ENCODE peak calls at places on chromosomes 5 and 9, in eight cellular contexts. F is right atrium auricular region, L is neuronal stem cell, N is fibroblast of lung, V is GM12878, W is heart right ventricle, S is BE2C, G is pancreas. C is an unnamed sample. For H3K9me3, the result is how much of the 10 kb centered on the place peaks cover.

GRCh38 chr9:97324954-97325353 is 17.5 kb downstream of the CCDC180 start:
- DNase-seq in F (no peak), L (no peak), N (no peak), V (no peak), W (no peak), S (no peak), G (no peak), C (no peak)

GRCh38 chr5:107516452-107517184 is 154.1 kb downstream of the EFNA5 start:
- DNase-seq in F (no peak), L (no peak), N (no peak), V (no peak), W (no peak), S (no peak), G (no peak), C (no peak)

GRCh38 chr5:148799737-148800527 is 26.5 kb upstream of the ADRB2 start:
- DNase-seq in F (no peak), L (no peak), N (no peak), V (no peak), W (no peak), S (no peak), G (no peak), C (no peak)

GRCh38 chr5:90201923-90202322 is 207.6 kb downstream of the CETN3 start:
- DNase-seq in F (no peak), L (no peak), N (peak), V (no peak), W (no peak), S (no peak), G (no peak), C (no peak)

GRCh38 chr5:88748670-88749069 is 134.3 kb downstream of the MEF2C start:
- DNase-seq in F (no peak), L (no peak), N (no peak), V (no peak), W (no peak), S (no peak), G (no peak), C (no peak)

GRCh38 chr5:135195267-135195603 is 161.2 kb upstream of the PITX1 start:
- DNase-seq in F (no peak), L (no peak), N (peak), V (no peak), W (no peak), S (no peak), G (no peak), C (no peak)

GRCh38 chr9:126395439-126396212 is 69.0 kb downstream of the MVB12B start:
- DNase-seq in F (no peak), L (no peak), N (peak), V (no peak), W (no peak), S (no peak), G (no peak), C (no peak)

GRCh38 chr9:115649991-115650472 is 503.6 kb upstream of the PAPPA start:
- DNase-seq in F (peak), L (no peak), N (peak), V (no peak), W (peak), S (no peak), G (no peak), C (no peak)

GRCh38 chr9:31359071-31359470 is 1025.4 kb upstream of the ACO1 start:
- DNase-seq in F (no peak), L (no peak), N (no peak), V (no peak), W (no peak), S (no peak), G (no peak), C (no peak)

GRCh38 chr9:137452761-137453642 is 6.1 kb downstream of the NSMF start:
- DNase-seq in F (no peak), L (no peak), N (no peak), V (no peak), W (no peak), S (peak), G (peak), C (no peak)

GRCh38 chr5:165325201-165325600 is 1819.8 kb downstream of the MAT2B start:
- DNase-seq in F (no peak), L (no peak), N (peak), V (no peak), W (no peak), S (no peak), G (no peak), C (no peak)

GRCh38 chr5:56480305-56481146 is 247.4 kb upstream of the ANKRD55 start:
- DNase-seq in F (peak), L (peak), N (peak), V (peak), W (peak), S (peak), G (peak), C (peak)

GRCh38 chr9:76353280-76353679 is 40.9 kb downstream of the RFK start:
- DNase-seq in F (no peak), L (no peak), N (no peak), V (no peak), W (no peak), S (no peak), G (no peak), C (no peak)

GRCh38 chr5:29229461-29229860 is 1964.0 kb upstream of the CDH6 start:
- DNase-seq in F (no peak), L (no peak), N (no peak), V (no peak), W (no peak), S (no peak), G (no peak), C (no peak)

GRCh38 chr5:178507151-178507932 is 82.9 kb downstream of the COL23A1 start:
- DNase-seq in F (no peak), L (no peak), N (no peak), V (no peak), W (no peak), S (no peak), G (no peak), C (no peak)

GRCh38 chr5:178515776-178516561 is 74.2 kb downstream of the COL23A1 start:
- DNase-seq in F (no peak), L (no peak), N (no peak), V (no peak), W (no peak), S (no peak), G (no peak), C (no peak)

GRCh38 chr5:178509491-178510057 is 80.6 kb downstream of the COL23A1 start:
- DNase-seq in F (no peak), L (no peak), N (no peak), V (no peak), W (no peak), S (no peak), G (no peak), C (no peak)

GRCh38 chr5:178515019-178515418 is 75.2 kb downstream of the COL23A1 start:
- DNase-seq in F (no peak), L (no peak), N (no peak), V (no peak), W (no peak), S (no peak), G (no peak), C (no peak)

DNA sequence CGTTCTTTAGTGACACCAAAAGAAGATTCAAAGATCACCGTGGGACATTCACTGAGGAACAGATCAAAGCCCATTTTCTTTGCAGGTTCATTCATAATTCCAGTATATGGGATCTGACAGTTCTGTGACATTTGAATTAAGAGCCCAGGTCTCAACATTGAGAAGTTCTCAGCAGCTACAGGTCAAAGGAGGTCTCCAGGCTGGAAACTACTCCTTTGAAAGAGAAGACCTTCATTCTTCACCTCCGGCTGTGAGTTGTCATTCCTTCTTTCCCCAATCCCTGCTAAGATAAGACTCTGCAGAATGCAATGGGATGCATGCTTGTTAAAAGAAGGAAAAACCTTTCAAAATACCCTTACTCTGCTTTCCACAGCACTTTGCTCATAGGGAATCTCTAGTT is 79.0 kb downstream of the COL23A1 start:
- DNase-seq in F (no peak), L (no peak), N (no peak), V (no peak), W (no peak), S (no peak), G (no peak), C (no peak)
- H3K9me3 ChIP-seq in F (under half), L (under half), N (under half), V (under half), W (under half), S (under half), G (under half), C (under half)

DNA sequence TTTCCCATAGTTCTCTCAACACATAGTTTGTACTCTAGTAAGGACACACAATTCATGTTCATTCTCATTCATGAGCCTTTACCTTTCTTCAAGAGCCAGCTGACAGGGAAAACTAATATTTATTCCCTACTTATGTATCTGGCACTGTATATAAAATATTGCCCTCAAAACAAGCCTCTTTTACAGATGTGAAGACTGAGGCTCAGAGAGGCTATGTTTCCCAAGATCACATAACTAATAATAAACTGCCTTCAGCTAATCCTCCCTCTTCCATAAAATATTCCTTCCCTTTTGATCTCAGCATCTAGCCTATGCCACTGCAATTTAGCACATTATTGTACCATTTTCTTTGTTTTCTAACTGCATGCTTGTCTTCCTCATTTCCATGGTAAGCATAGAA is 18.2 kb downstream of the ALDOB start:
- DNase-seq in F (no peak), L (no peak), N (no peak), V (no peak), W (no peak), S (no peak), G (no peak), C (no peak)
- H3K9me3 ChIP-seq in F (under half), L (under half), N (under half), V (under half), W (half or more), S (under half), G (under half), C (under half)

DNA sequence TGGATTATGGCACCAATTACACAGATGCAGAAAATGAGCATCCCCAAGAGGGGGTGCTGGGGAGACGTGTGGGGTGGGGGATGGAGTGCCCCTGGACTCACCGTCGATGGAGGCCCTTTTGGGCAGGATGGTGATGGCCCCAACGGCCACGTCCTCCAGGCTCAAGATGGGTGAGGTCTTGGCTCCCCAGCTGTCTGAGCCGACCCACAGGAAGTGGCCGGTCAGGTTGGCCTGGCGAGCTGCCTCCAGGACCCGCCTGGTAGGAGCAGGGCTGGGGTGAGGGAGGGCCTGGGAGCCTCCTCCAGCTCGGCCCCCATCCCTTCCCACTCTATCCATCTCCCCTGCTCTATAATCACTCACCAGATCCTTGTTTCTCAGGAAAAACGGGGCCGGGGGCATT is 4.6 kb downstream of the GRM6 start:
- DNase-seq in F (no peak), L (no peak), N (no peak), V (no peak), W (no peak), S (no peak), G (no peak), C (no peak)
- H3K9me3 ChIP-seq in F (under half), L (under half), N (under half), V (under half), W (half or more), S (under half), G (under half), C (under half)

GRCh38 chr5:141186897-141187512 is at the start of gene PCDHB9:
- DNase-seq in F (no peak), L (no peak), N (peak), V (no peak), W (no peak), S (peak), G (no peak), C (no peak)
- H3K9me3 ChIP-seq in F (half or more), L (under half), N (under half), V (under half), W (half or more), S (under half), G (under half), C (under half)

GRCh38 chr5:178988436-178989220 is 6.5 kb downstream of the GRM6 start:
- DNase-seq in F (no peak), L (no peak), N (no peak), V (no peak), W (no peak), S (no peak), G (no peak), C (no peak)
- H3K9me3 ChIP-seq in F (under half), L (under half), N (under half), V (under half), W (half or more), S (under half), G (under half), C (under half)